ENCODE peak calls at places on chromosomes 4 and X, in five cellular contexts. U, W, S, Q and V are unnamed samples.

GRCh38 chr4:47837582-47838294 is at the start of gene CORIN:
- DNase-seq in U (no peak), W (no peak), S (no peak), Q (peak), V (no peak)

GRCh38 chrX:8967471-8967870 is 66.5 kb downstream of the FAM9B start:
- DNase-seq in U (no peak), W (no peak), S (no peak), Q (no peak), V (no peak)

GRCh38 chr4:92988301-92988700 is 684.5 kb downstream of the GRID2 start:
- DNase-seq in U (no peak), W (no peak), S (no peak), Q (no peak), V (no peak)

GRCh38 chr4:135354876-135355275 is 1153.3 kb upstream of the PABPC4L start:
- DNase-seq in U (no peak), W (no peak), S (no peak), Q (no peak), V (peak)

GRCh38 chr4:304987-305680 is at the start of gene ZNF732:
- DNase-seq in U (peak), W (peak), S (no peak), Q (peak), V (peak)

GRCh38 chr4:69224891-69225290 is 10.3 kb upstream of the UGT2B11 start:
- DNase-seq in U (no peak), W (no peak), S (no peak), Q (no peak), V (no peak)

GRCh38 chr4:165288226-165288625 is 39.2 kb upstream of the MSMO1 start:
- DNase-seq in U (no peak), W (no peak), S (no peak), Q (no peak), V (no peak)

GRCh38 chr4:83019794-83020497 is 9.3 kb upstream of the LIN54 start:
- DNase-seq in U (no peak), W (no peak), S (no peak), Q (no peak), V (no peak)

GRCh38 chr4:23680616-23681518 is 209.0 kb downstream of the PPARGC1A start:
- DNase-seq in U (no peak), W (no peak), S (no peak), Q (no peak), V (peak)

GRCh38 chrX:152905081-152905420 is 7.2 kb downstream of the ZNF185 start:
- DNase-seq in U (no peak), W (no peak), S (no peak), Q (no peak), V (no peak)

GRCh38 chr4:859496-859895 is 33.6 kb upstream of the CPLX1 start:
- DNase-seq in U (no peak), W (no peak), S (no peak), Q (no peak), V (no peak)

GRCh38 chrX:9913041-9913440 is 54.1 kb upstream of the CLDN34 start:
- DNase-seq in U (no peak), W (no peak), S (no peak), Q (no peak), V (peak)

GRCh38 chrX:120224388-120224787 is 26.2 kb upstream of the ZBTB33 start:
- DNase-seq in U (no peak), W (no peak), S (no peak), Q (no peak), V (no peak)

GRCh38 chrX:151458824-151459223 is 61.8 kb downstream of the VMA21 start:
- DNase-seq in U (no peak), W (no peak), S (no peak), Q (no peak), V (peak)

GRCh38 chr4:80492761-80493160 is 157.2 kb downstream of the CFAP299 start:
- DNase-seq in U (no peak), W (no peak), S (peak), Q (no peak), V (no peak)

GRCh38 chr4:43238556-43238955 is 346.0 kb downstream of the GRXCR1 start:
- DNase-seq in U (no peak), W (no peak), S (no peak), Q (no peak), V (no peak)

GRCh38 chr4:37988670-37989069 is 28.5 kb downstream of the PTTG2 start:
- DNase-seq in U (no peak), W (no peak), S (no peak), Q (no peak), V (no peak)

GRCh38 chr4:177185151-177185550 is 124.5 kb upstream of the NEIL3 start:
- DNase-seq in U (no peak), W (no peak), S (no peak), Q (no peak), V (peak)

GRCh38 chr4:109434007-109434792 is 585 bp downstream of the SEC24B start:
- DNase-seq in U (peak), W (peak), S (peak), Q (peak), V (peak)

GRCh38 chrX:144730486-144730885 is 516.8 kb upstream of the SPANXN1 start:
- DNase-seq in U (no peak), W (no peak), S (no peak), Q (no peak), V (peak)

GRCh38 chr4:185204238-185204910 is 574 bp upstream of the CFAP97 start:
- DNase-seq in U (no peak), W (no peak), S (no peak), Q (no peak), V (no peak)

GRCh38 chr4:3871181-3871852 is 105.1 kb downstream of the ADRA2C start:
- DNase-seq in U (no peak), W (peak), S (no peak), Q (peak), V (no peak)

GRCh38 chr4:117477925-117478324 is 392.5 kb upstream of the TRAM1L1 start:
- DNase-seq in U (no peak), W (no peak), S (no peak), Q (no peak), V (no peak)

GRCh38 chrX:71017396-71017939 is 50.7 kb downstream of the SNX12 start:
- DNase-seq in U (no peak), W (no peak), S (no peak), Q (no peak), V (peak)

GRCh38 chr4:31261632-31262031 is 541.5 kb downstream of the PCDH7 start:
- DNase-seq in U (no peak), W (no peak), S (no peak), Q (no peak), V (no peak)

GRCh38 chr4:74316397-74316796 is 8.1 kb downstream of the EPGN start:
- DNase-seq in U (no peak), W (no peak), S (no peak), Q (no peak), V (peak)

GRCh38 chrX:43666301-43666912 is 10.3 kb downstream of the MAOA start:
- DNase-seq in U (no peak), W (no peak), S (no peak), Q (no peak), V (no peak)

GRCh38 chrX:41334866-41335589 is 1.1 kb downstream of the DDX3X start:
- DNase-seq in U (peak), W (peak), S (peak), Q (no peak), V (peak)

GRCh38 chr4:11228575-11228974 is 200.1 kb downstream of the HS3ST1 start:
- DNase-seq in U (no peak), W (no peak), S (no peak), Q (no peak), V (peak)

GRCh38 chr4:13538427-13538973 is 5.8 kb downstream of the NKX3-2 start:
- DNase-seq in U (no peak), W (no peak), S (no peak), Q (no peak), V (no peak)

DNA sequence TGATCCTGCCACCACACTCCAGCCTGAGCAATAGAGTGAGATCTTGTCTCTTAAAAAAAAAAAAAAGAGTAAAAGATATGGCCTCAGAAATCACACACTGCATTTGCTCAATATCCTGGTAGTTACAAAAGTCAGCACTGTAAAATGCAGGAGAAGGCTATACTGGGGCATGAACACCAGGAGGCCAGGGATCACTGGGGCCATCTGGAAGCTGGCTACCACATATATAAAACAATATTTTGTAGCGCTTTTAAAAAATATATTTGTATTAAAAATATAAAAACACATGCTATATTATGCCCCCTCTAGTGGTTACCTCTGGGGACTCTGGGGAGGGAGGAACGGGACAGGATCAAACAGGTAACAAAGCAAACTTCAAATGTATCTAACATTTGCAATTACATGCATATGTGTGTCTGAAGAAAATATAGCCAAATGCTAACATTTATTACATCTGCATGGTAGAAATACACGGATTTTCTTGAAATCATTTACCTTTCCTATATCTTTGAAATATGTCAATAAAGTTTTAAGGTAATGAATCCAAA is 4.0 kb downstream of the C4orf46 start:
- DNase-seq in U (no peak), W (peak), S (no peak), Q (peak), V (peak)
- TF ChIP-seq CTCF in U (peak), W (peak), S (peak), Q (peak), V (peak)

GRCh38 chr4:129144755-129145206 is 48.8 kb downstream of the C4orf33 start:
- DNase-seq in U (no peak), W (no peak), S (no peak), Q (no peak), V (peak)

GRCh38 chr4:129143359-129143758 is 47.4 kb downstream of the C4orf33 start:
- DNase-seq in U (no peak), W (no peak), S (no peak), Q (no peak), V (no peak)

GRCh38 chr4:129138762-129139496 is 43.0 kb downstream of the C4orf33 start:
- DNase-seq in U (no peak), W (no peak), S (no peak), Q (no peak), V (no peak)

GRCh38 chr4:129136433-129136832 is 40.5 kb downstream of the C4orf33 start:
- DNase-seq in U (no peak), W (no peak), S (no peak), Q (no peak), V (no peak)

GRCh38 chr4:129140521-129140920 is 44.6 kb downstream of the C4orf33 start:
- DNase-seq in U (no peak), W (no peak), S (no peak), Q (no peak), V (peak)
- TF ChIP-seq CTCF in U (no peak), W (no peak), S (no peak), Q (no peak), V (peak)

GRCh38 chrX:97066381-97066780 is 182.7 kb downstream of the RPA4 start:
- DNase-seq in U (no peak), W (no peak), S (no peak), Q (no peak), V (no peak)
- TF ChIP-seq CTCF in U (no peak), W (no peak), S (no peak), Q (no peak), V (no peak)

GRCh38 chr4:113358784-113359183 is 309.3 kb downstream of the ANK2 start:
- DNase-seq in U (no peak), W (no peak), S (no peak), Q (no peak), V (peak)

GRCh38 chr4:113350576-113350975 is 301.1 kb downstream of the ANK2 start:
- DNase-seq in U (no peak), W (no peak), S (no peak), Q (no peak), V (no peak)

GRCh38 chr4:113356452-113356851 is 307.0 kb downstream of the ANK2 start:
- DNase-seq in U (no peak), W (no peak), S (no peak), Q (no peak), V (no peak)

DNA sequence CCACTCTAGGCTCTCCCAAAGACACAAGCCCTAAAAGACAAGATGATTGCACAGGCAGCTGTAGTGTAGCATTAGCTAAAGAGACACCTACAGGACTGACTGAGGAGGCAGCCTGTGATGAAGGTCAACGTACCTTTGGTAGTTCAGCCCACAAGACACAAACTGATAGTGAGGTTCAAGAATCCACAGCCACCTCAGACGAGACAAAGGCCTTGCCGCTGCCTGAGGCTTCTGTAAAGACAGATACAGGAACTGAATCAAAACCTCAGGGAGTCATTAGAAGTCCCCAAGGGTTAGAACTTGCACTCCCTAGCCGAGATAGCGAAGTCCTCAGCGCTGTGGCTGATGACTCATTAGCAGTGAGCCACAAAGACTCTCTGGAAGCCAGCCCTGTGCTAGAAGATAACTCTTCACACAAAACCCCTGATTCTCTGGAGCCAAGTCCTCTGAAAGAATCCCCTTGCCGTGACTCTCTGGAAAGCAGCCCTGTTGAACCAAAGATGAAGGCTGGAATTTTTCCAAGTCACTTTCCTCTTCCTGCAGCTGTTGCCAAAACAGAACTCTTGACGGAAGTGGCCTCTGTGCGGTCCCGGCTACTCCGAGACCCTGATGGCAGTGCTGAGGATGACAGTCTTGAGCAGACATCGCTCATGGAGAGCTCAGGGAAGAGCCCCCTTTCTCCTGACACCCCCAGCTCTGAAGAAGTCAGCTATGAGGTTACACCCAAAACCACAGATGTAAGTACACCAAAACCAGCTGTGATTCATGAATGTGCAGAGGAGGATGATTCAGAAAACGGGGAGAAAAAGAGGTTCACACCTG is 306.3 kb downstream of the ANK2 start:
- DNase-seq in U (peak), W (no peak), S (no peak), Q (no peak), V (peak)
- TF ChIP-seq CTCF in U (peak), W (no peak), S (no peak), Q (no peak), V (peak)

DNA sequence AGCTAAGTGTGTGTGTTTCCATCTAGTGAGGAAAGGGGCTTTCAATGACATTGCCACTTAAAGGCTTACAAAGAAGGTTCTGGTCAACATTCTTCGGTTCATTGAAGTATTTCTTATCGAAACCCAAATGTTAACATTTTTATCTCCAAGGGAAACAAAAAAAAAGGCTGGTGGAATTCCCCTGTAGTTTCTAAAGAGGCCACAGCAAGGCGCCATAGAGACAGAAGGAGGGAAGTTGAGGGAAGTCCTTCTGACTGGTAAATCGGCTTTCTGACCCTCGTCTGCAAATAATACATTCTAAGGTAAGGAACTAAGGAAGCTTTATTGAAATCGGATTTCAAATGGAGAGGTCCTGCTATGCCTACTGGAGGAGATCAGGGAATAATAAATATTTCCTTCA is 1.7 kb upstream of the ZFP42 start:
- DNase-seq in U (no peak), W (peak), S (no peak), Q (peak), V (no peak)
- TF ChIP-seq CTCF in U (no peak), W (peak), S (no peak), Q (peak), V (no peak)

GRCh38 chrX:134780908-134781307 is 122.6 kb upstream of the PLAC1 start:
- DNase-seq in U (no peak), W (no peak), S (peak), Q (no peak), V (no peak)

GRCh38 chrX:134776844-134777370 is 118.6 kb upstream of the PLAC1 start:
- DNase-seq in U (no peak), W (no peak), S (no peak), Q (no peak), V (no peak)

DNA sequence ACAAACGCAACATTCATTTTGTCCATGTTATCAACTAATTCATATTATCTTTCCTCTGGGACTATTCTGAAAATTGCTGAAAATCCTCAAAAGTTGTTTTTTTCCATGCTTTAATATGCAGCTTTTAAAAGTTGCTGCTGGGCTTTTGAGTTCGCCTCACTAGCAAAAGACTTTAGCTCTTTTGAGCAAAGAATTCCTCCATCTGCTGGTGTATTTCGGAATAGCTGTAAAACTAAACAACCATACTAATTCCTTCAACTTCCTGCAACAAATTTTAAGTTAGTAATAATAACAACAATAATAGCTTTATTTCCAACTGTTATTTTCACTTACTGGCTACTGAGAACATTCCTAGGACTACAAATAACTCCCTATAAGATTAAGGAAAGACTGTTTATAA is 124.5 kb upstream of the PLAC1 start:
- DNase-seq in U (no peak), W (no peak), S (no peak), Q (peak), V (peak)
- TF ChIP-seq CTCF in U (peak), W (peak), S (peak), Q (peak), V (peak)

GRCh38 chr4:189090174-189090814 is 850.4 kb upstream of the FRG1 start:
- DNase-seq in U (no peak), W (no peak), S (no peak), Q (peak), V (peak)
- TF ChIP-seq CTCF in U (peak), W (peak), S (peak), Q (no peak), V (peak)